ENCODE peak calls at places on chromosomes 11 and 22, in ten cellular contexts. R, B, D, K, X, N, T, J, P and M are unnamed samples.
A peak's percentile ranks its signal among the peaks of the same experiment; 100 is the strongest.

GRCh38 chr11:32071811-32072210 is 19.1 kb upstream of the RCN1 start:
- DNase-seq in P (no peak), R (no peak), T (peak; percentile 41), N (no peak), J (no peak), X (no peak), D (peak; percentile 68), K (peak; percentile 67), B (peak; percentile 42), M (no peak)

GRCh38 chr11:117992136-117992535 is 5.9 kb downstream of the IL10RA start:
- DNase-seq in N (no peak), D (no peak), J (peak; percentile 48), T (no peak), X (no peak), K (no peak), B (no peak), R (no peak), P (no peak), M (no peak)

GRCh38 chr22:27094633-27095308 is 437.4 kb downstream of the MIAT start:
- DNase-seq in X (no peak), P (no peak), B (no peak), T (no peak), N (no peak), J (no peak), K (peak; percentile 27), R (no peak), D (peak; percentile 51), M (no peak)

GRCh38 chr11:117110294-117110950 is 12.2 kb upstream of the SIK3 start:
- DNase-seq in T (no peak), X (no peak), J (no peak), R (no peak), B (no peak), P (no peak), K (no peak), D (no peak), N (no peak), M (no peak)

GRCh38 chr11:62081378-62082291 is 42.2 kb upstream of the INCENP start:
- DNase-seq in J (peak; percentile 72), P (peak; percentile 66), B (peak; percentile 84), R (peak; percentile 38), D (peak; percentile 66), N (peak; percentile 94), X (peak; percentile 87), T (peak; percentile 72), K (peak; percentile 80), M (peak; percentile 83)

GRCh38 chr22:26890870-26891269 is 233.5 kb downstream of the MIAT start:
- DNase-seq in N (no peak), X (no peak), D (no peak), R (no peak), B (no peak), J (no peak), P (no peak), K (no peak), T (peak; percentile 40), M (no peak)

GRCh38 chr22:48256776-48257689 is 1494.6 kb downstream of the TBC1D22A start:
- DNase-seq in D (no peak), R (no peak), K (no peak), P (no peak), X (no peak), J (no peak), B (no peak), T (no peak), N (no peak), M (no peak)

GRCh38 chr11:6737872-6738466 is 33.8 kb downstream of the OR2AG2 start:
- DNase-seq in K (peak; percentile 57), B (peak; percentile 31), X (no peak), J (peak; percentile 77), P (peak; percentile 10), T (peak; percentile 45), D (peak; percentile 34), N (peak; percentile 74), R (no peak), M (no peak)

GRCh38 chr11:57648791-57649735 is 649 bp downstream of the YPEL4 start:
- DNase-seq in P (no peak), N (no peak), T (no peak), K (peak; percentile 42), R (no peak), J (no peak), D (no peak), B (no peak), X (no peak), M (no peak)

GRCh38 chr11:102666331-102666957 is 39.1 kb downstream of the MMP27 start:
- DNase-seq in K (peak; percentile 65), B (no peak), T (peak; percentile 46), R (peak; percentile 21), X (no peak), N (peak; percentile 56), D (peak; percentile 60), P (no peak), J (peak; percentile 44), M (no peak)

GRCh38 chr11:12108875-12109453 is 1.4 kb upstream of the MICAL2 start:
- DNase-seq in J (no peak), B (no peak), X (no peak), D (no peak), R (no peak), T (no peak), N (no peak), P (no peak), K (no peak), M (no peak)

GRCh38 chr11:75399344-75400109 is at the start of gene RPS3:
- DNase-seq in X (peak; percentile 95), N (peak; percentile 97), P (peak; percentile 86), J (peak; percentile 94), R (peak; percentile 63), K (peak; percentile 93), B (peak; percentile 88), D (peak; percentile 91), T (peak; percentile 93), M (peak; percentile 92)
- TF ChIP-seq CTCF in X (no peak), N (peak; percentile 13), P (no peak), J (peak; percentile 13), R (peak; percentile 20), K (no peak), B (no peak), D (peak; percentile 2), T (peak; percentile 28), M (peak; percentile 29)

DNA sequence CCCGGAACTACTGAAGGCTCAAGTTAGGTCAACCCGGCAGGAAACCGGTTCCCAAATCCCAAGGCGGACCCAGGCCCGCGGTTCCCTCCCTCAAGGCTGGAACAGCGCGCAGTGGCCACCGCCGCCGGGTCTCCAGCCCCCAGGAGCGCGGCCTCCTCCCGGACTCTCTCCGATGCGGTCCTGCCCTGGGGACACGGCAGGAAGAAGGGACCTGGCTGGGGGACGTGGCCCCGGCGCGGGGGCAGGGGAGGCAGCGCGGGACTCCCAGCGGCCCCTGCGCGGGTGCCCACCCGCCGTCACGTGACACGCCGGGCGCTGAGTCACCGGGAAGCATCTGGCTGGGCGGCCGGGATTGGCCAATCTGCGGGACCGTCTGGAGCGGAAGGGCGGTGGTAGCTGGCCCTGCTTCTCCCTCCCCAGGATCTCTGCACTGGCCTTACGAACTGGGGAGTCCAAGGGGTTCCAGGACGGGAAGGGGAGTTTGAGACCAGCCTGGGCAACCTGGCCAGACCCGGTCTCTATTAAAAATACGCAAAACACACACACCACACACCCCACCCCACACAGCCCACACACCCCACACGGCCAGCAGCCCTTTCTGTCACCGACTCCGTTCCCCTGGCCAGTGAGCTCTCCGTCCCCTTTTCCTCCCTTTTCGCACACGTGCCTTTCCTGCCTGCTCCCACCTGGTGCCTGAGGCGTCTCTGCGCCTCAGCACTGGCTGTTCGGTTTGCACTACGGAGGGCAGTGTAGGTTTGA is 21.4 kb upstream of the MALAT1 start:
- DNase-seq in D (peak; percentile 92), X (peak; percentile 98), T (peak; percentile 95), R (no peak), N (peak; percentile 98), J (peak; percentile 96), B (peak; percentile 89), P (peak; percentile 96), K (peak; percentile 93), M (peak; percentile 95)
- TF ChIP-seq CTCF in D (no peak), X (no peak), T (no peak), R (no peak), N (no peak), J (no peak), B (no peak), P (no peak), K (no peak), M (no peak)

GRCh38 chr11:95788921-95789505 is 569 bp downstream of the FAM76B start:
- DNase-seq in J (peak; percentile 49), R (no peak), X (no peak), N (peak; percentile 58), B (peak; percentile 59), K (peak; percentile 46), D (peak; percentile 43), T (peak; percentile 31), P (peak; percentile 5), M (peak; percentile 72)
- TF ChIP-seq CTCF in J (no peak), R (peak; percentile 37), X (no peak), N (no peak), B (peak; percentile 37), K (peak; percentile 42), D (peak; percentile 42), T (no peak), P (no peak), M (peak; percentile 68)

GRCh38 chr22:40156001-40156516 is 21.7 kb upstream of the TNRC6B start:
- DNase-seq in B (no peak), K (peak; percentile 57), T (peak; percentile 80), R (peak; percentile 54), D (peak; percentile 85), X (no peak), N (no peak), P (peak; percentile 67), J (peak; percentile 21), M (no peak)
- TF ChIP-seq CTCF in B (no peak), K (peak; percentile 27), T (no peak), R (peak; percentile 44), D (peak; percentile 15), X (peak; percentile 8), N (peak; percentile 32), P (no peak), J (no peak), M (no peak)

GRCh38 chr11:33699515-33700424 is 856 bp downstream of the C11orf91 start:
- DNase-seq in X (peak; percentile 82), J (no peak), P (no peak), D (no peak), N (no peak), B (no peak), T (no peak), K (no peak), R (no peak), M (no peak)
- TF ChIP-seq CTCF in X (no peak), J (no peak), P (no peak), D (no peak), N (no peak), B (no peak), T (no peak), K (no peak), R (no peak), M (no peak)

DNA sequence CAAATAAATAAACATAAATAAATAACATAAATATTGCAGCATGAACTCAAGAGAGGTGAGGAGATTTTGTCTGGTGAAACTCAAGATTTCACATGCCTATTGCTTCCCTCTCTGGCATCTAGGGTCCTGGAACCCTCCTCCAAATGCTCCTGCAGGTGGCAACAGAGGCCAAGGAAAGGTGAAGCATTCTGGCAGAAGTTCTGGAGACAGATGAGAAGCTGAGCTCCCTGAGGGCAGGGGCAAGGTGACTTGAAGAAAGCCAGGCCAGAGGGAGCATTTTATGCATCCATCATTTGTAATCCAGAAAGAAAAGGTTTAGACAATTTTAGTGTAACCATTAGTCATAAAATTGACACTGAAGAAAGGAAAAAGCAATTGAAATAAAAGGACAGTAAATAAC is 64.9 kb downstream of the ENDOD1 start:
- DNase-seq in T (peak; percentile 62), B (peak; percentile 58), R (no peak), D (peak; percentile 19), N (peak; percentile 78), X (no peak), J (peak; percentile 74), P (peak; percentile 16), K (peak; percentile 70), M (no peak)
- TF ChIP-seq CTCF in T (peak; percentile 56), B (peak; percentile 26), R (peak; percentile 87), D (peak; percentile 51), N (peak; percentile 61), X (peak; percentile 39), J (peak; percentile 60), P (peak; percentile 17), K (peak; percentile 66), M (peak; percentile 80)

GRCh38 chr11:20671856-20672546 is 2.6 kb downstream of the NELL1 start:
- DNase-seq in J (no peak), K (peak; percentile 3), P (no peak), R (no peak), X (no peak), N (no peak), T (peak; percentile 20), B (no peak), D (no peak), M (no peak)
- TF ChIP-seq CTCF in J (peak; percentile 8), K (peak; percentile 25), P (no peak), R (peak; percentile 42), X (no peak), N (no peak), T (peak; percentile 48), B (no peak), D (no peak), M (peak; percentile 52)